ENCODE peak calls at places on chromosomes 2 and 18, in nine cellular contexts. G, H, U, I, V, E, Z, C and F are unnamed samples.
A peak's percentile ranks its signal among the peaks of the same experiment; 100 is the strongest.

GRCh38 chr18:36850527-36851201 is 21.7 kb downstream of the KIAA1328 start:
- DNase-seq in G (peak; percentile 94), H (no peak), U (no peak), I (no peak), V (no peak), E (peak; percentile 8), Z (peak; percentile 96), C (no peak), F (no peak)

GRCh38 chr2:8554296-8554806 is 127.5 kb upstream of the ID2 start:
- DNase-seq in G (no peak), H (peak; percentile 3), U (no peak), I (peak; percentile 25), V (no peak), E (no peak), Z (no peak), C (no peak), F (no peak)

GRCh38 chr2:173602153-173602552 is 247.5 kb downstream of the CDCA7 start:
- DNase-seq in G (no peak), H (no peak), U (no peak), I (no peak), V (no peak), E (no peak), Z (no peak), C (no peak), F (no peak)

GRCh38 chr2:113077921-113078320 is 10.2 kb downstream of the IL1F10 start:
- DNase-seq in G (no peak), H (no peak), U (no peak), I (no peak), V (no peak), E (no peak), Z (no peak), C (no peak), F (no peak)

GRCh38 chr2:207148025-207148424 is 17.7 kb downstream of the KLF7 start:
- DNase-seq in G (no peak), H (no peak), U (no peak), I (no peak), V (no peak), E (no peak), Z (peak; percentile 63), C (no peak), F (no peak)

GRCh38 chr18:615773-616172 is 19.0 kb downstream of the CLUL1 start:
- DNase-seq in G (no peak), H (no peak), U (no peak), I (no peak), V (no peak), E (no peak), Z (no peak), C (no peak), F (no peak)

GRCh38 chr18:46281185-46282176 is 177.3 kb downstream of the HAUS1 start:
- DNase-seq in G (peak; percentile 71), H (peak; percentile 24), U (peak; percentile 51), I (no peak), V (peak; percentile 44), E (peak; percentile 86), Z (peak; percentile 79), C (peak; percentile 83), F (peak; percentile 76)

GRCh38 chr2:72010647-72011355 is 136.9 kb downstream of the CYP26B1 start:
- DNase-seq in G (no peak), H (no peak), U (no peak), I (peak; percentile 31), V (no peak), E (no peak), Z (no peak), C (no peak), F (no peak)

GRCh38 chr2:96556441-96557330 is 20.1 kb downstream of the ARID5A start:
- DNase-seq in G (peak; percentile 79), H (no peak), U (peak; percentile 56), I (no peak), V (peak; percentile 68), E (peak; percentile 87), Z (peak; percentile 87), C (no peak), F (no peak)

GRCh38 chr2:185219981-185220380 is 518.6 kb upstream of the FSIP2 start:
- DNase-seq in G (peak; percentile 36), H (no peak), U (no peak), I (no peak), V (no peak), E (peak; percentile 13), Z (no peak), C (no peak), F (no peak)

GRCh38 chr2:21305581-21305980 is 181.8 kb downstream of the TDRD15 start:
- DNase-seq in G (no peak), H (no peak), U (no peak), I (no peak), V (no peak), E (no peak), Z (no peak), C (no peak), F (no peak)

GRCh38 chr2:71948781-71949536 is 198.7 kb downstream of the CYP26B1 start:
- DNase-seq in G (peak; percentile 43), H (no peak), U (peak; percentile 43), I (no peak), V (no peak), E (no peak), Z (peak; percentile 6), C (no peak), F (peak; percentile 46)

GRCh38 chr2:209426432-209426831 is 2.6 kb downstream of the MAP2 start:
- DNase-seq in G (no peak), H (no peak), U (no peak), I (no peak), V (no peak), E (no peak), Z (no peak), C (no peak), F (no peak)

GRCh38 chr2:200302940-200303727 is 3.4 kb upstream of the SPATS2L start:
- DNase-seq in G (peak; percentile 87), H (no peak), U (no peak), I (no peak), V (no peak), E (peak; percentile 81), Z (peak; percentile 88), C (no peak), F (no peak)

GRCh38 chr2:43333096-43333655 is 106.8 kb upstream of the ZFP36L2 start:
- DNase-seq in G (no peak), H (no peak), U (no peak), I (no peak), V (no peak), E (no peak), Z (no peak), C (peak; percentile 24), F (no peak)
- H3K27ac ChIP-seq in G (peak overlapping the region; percentile 20), H (no peak overlapping the region), U (peak overlapping the region; percentile 97), I (peak overlapping the region; percentile 59), V (peak overlapping the region; percentile 77), E (peak overlapping the region; percentile 22), Z (peak overlapping the region; percentile 86), C (peak overlapping the region; percentile 93), F (peak overlapping the region; percentile 85)

DNA sequence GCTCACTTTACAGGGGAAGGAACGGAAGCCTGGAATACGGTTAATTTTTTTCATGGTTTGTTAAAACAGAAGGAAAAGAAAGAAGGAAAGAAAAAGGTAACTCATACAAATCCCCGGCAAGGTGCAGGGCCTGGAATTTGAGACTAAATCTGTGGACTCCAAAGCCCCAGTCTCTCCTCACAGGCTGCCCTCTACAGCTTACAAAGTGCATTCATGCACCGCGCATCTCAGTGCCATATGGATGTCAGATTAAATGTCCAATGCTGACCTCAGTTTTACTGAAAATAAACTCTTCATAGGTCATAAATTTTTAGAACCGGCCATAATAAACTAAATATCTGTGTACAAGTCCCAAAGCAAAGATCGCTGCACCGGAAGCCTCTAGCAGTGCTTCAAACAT is 17.8 kb downstream of the ST6GAL2 start:
- DNase-seq in G (no peak), H (no peak), U (no peak), I (no peak), V (no peak), E (no peak), Z (no peak), C (peak; percentile 38), F (no peak)
- TF ChIP-seq CTCF in G (peak; percentile 67), H (no peak), U (peak; percentile 16), I (peak; percentile 55), V (no peak), E (peak; percentile 45), Z (peak; percentile 7), C (no peak), F (no peak)

GRCh38 chr2:121768143-121768755 is 12.8 kb downstream of the TSN start:
- DNase-seq in G (no peak), H (no peak), U (no peak), I (no peak), V (no peak), E (no peak), Z (no peak), C (no peak), F (no peak)

GRCh38 chr2:121766624-121767023 is 11.2 kb downstream of the TSN start:
- DNase-seq in G (no peak), H (no peak), U (no peak), I (no peak), V (no peak), E (no peak), Z (no peak), C (no peak), F (no peak)

GRCh38 chr2:121764681-121765228 is 9.3 kb downstream of the TSN start:
- DNase-seq in G (no peak), H (no peak), U (no peak), I (no peak), V (no peak), E (no peak), Z (no peak), C (no peak), F (no peak)
- H3K36me3 ChIP-seq in G (peaks cover 39% of the 10 kb centered on the region), H (no peaks in the 10 kb centered on the region), U (peaks cover 5% of the 10 kb centered on the region), I (peaks cover 83% of the 10 kb centered on the region), V (peaks cover 58% of the 10 kb centered on the region), E (peaks cover 2% of the 10 kb centered on the region), Z (peaks cover 35% of the 10 kb centered on the region), C (peaks cover 44% of the 10 kb centered on the region), F (peaks cover 6% of the 10 kb centered on the region)

GRCh38 chr18:65721634-65722033 is 29.2 kb upstream of the CDH7 start:
- DNase-seq in G (no peak), H (no peak), U (no peak), I (no peak), V (no peak), E (no peak), Z (no peak), C (no peak), F (no peak)
- H3K27ac ChIP-seq in G (no peak overlapping the region), H (no peak overlapping the region), U (no peak overlapping the region), I (no peak overlapping the region), V (no peak overlapping the region), E (no peak overlapping the region), Z (no peak overlapping the region), C (no peak overlapping the region), F (no peak overlapping the region)